ENCODE peak calls at places on chromosomes 3 and 15, in six cellular contexts. One of them, this sample, is unnamed.

GRCh38 chr15:31457161-31457560 is 130.5 kb downstream of the KLF13 start:
- DNase-seq in upper lobe of right lung: peak; percentile 6
- DNase-seq in CD4-positive, alpha-beta memory T cell: no peak
- DNase-seq in CD4-positive, alpha-beta T cell: no peak
- DNase-seq in Peyer's patch: no peak
- DNase-seq in stomach: no peak
- DNase-seq in this sample: no peak

GRCh38 chr3:99781761-99782160 is 35.9 kb upstream of the CMSS1 start:
- DNase-seq in upper lobe of right lung: no peak
- DNase-seq in CD4-positive, alpha-beta memory T cell: no peak
- DNase-seq in CD4-positive, alpha-beta T cell: no peak
- DNase-seq in Peyer's patch: no peak
- DNase-seq in stomach: no peak
- DNase-seq in this sample: no peak

GRCh38 chr3:24678441-24678865 is 183.8 kb upstream of the THRB start:
- DNase-seq in upper lobe of right lung: no peak
- DNase-seq in CD4-positive, alpha-beta memory T cell: no peak
- DNase-seq in CD4-positive, alpha-beta T cell: no peak
- DNase-seq in Peyer's patch: no peak
- DNase-seq in stomach: no peak
- DNase-seq in this sample: no peak

GRCh38 chr15:69074011-69074842 is 59.7 kb downstream of the NOX5 start:
- DNase-seq in upper lobe of right lung: peak; percentile 80
- DNase-seq in CD4-positive, alpha-beta memory T cell: no peak
- DNase-seq in CD4-positive, alpha-beta T cell: no peak
- DNase-seq in Peyer's patch: no peak
- DNase-seq in stomach: peak; percentile 71
- DNase-seq in this sample: no peak

GRCh38 chr3:61857297-61857696 is 295.9 kb downstream of the PTPRG start:
- DNase-seq in upper lobe of right lung: no peak
- DNase-seq in CD4-positive, alpha-beta memory T cell: no peak
- DNase-seq in CD4-positive, alpha-beta T cell: no peak
- DNase-seq in Peyer's patch: no peak
- DNase-seq in stomach: no peak
- DNase-seq in this sample: no peak

GRCh38 chr3:196821806-196822355 is 45.8 kb upstream of the SENP5 start:
- DNase-seq in upper lobe of right lung: no peak
- DNase-seq in CD4-positive, alpha-beta memory T cell: no peak
- DNase-seq in CD4-positive, alpha-beta T cell: no peak
- DNase-seq in Peyer's patch: no peak
- DNase-seq in stomach: no peak
- DNase-seq in this sample: no peak

GRCh38 chr15:43318990-43319771 is 11.2 kb downstream of the LCMT2 start:
- DNase-seq in upper lobe of right lung: no peak
- DNase-seq in CD4-positive, alpha-beta memory T cell: no peak
- DNase-seq in CD4-positive, alpha-beta T cell: no peak
- DNase-seq in Peyer's patch: no peak
- DNase-seq in stomach: no peak
- DNase-seq in this sample: no peak

GRCh38 chr15:63791236-63791635 is 42.5 kb downstream of the HERC1 start:
- DNase-seq in upper lobe of right lung: no peak
- DNase-seq in CD4-positive, alpha-beta memory T cell: no peak
- DNase-seq in CD4-positive, alpha-beta T cell: no peak
- DNase-seq in Peyer's patch: no peak
- DNase-seq in stomach: no peak
- DNase-seq in this sample: no peak

GRCh38 chr3:101351834-101352233 is 31.5 kb upstream of the IMPG2 start:
- DNase-seq in upper lobe of right lung: no peak
- DNase-seq in CD4-positive, alpha-beta memory T cell: no peak
- DNase-seq in CD4-positive, alpha-beta T cell: no peak
- DNase-seq in Peyer's patch: no peak
- DNase-seq in stomach: no peak
- DNase-seq in this sample: no peak

GRCh38 chr3:99925584-99925983 is 107.9 kb downstream of the CMSS1 start:
- DNase-seq in upper lobe of right lung: peak; percentile 66
- DNase-seq in CD4-positive, alpha-beta memory T cell: no peak
- DNase-seq in CD4-positive, alpha-beta T cell: no peak
- DNase-seq in Peyer's patch: no peak
- DNase-seq in stomach: peak; percentile 30
- DNase-seq in this sample: no peak

GRCh38 chr3:15798533-15799245 is 910 bp upstream of the ANKRD28 start:
- DNase-seq in upper lobe of right lung: no peak
- DNase-seq in CD4-positive, alpha-beta memory T cell: no peak
- DNase-seq in CD4-positive, alpha-beta T cell: no peak
- DNase-seq in Peyer's patch: no peak
- DNase-seq in stomach: no peak
- DNase-seq in this sample: no peak

GRCh38 chr3:129525341-129525968 is 3.0 kb upstream of the RHO start:
- DNase-seq in upper lobe of right lung: no peak
- DNase-seq in CD4-positive, alpha-beta memory T cell: no peak
- DNase-seq in CD4-positive, alpha-beta T cell: no peak
- DNase-seq in Peyer's patch: no peak
- DNase-seq in stomach: no peak
- DNase-seq in this sample: no peak

GRCh38 chr3:187989458-187990153 is 164.4 kb upstream of the LPP start:
- DNase-seq in upper lobe of right lung: no peak
- DNase-seq in CD4-positive, alpha-beta memory T cell: no peak
- DNase-seq in CD4-positive, alpha-beta T cell: no peak
- DNase-seq in Peyer's patch: no peak
- DNase-seq in stomach: no peak
- DNase-seq in this sample: peak; percentile 81

GRCh38 chr15:51917493-51917892 is 54.1 kb downstream of the LEO1 start:
- DNase-seq in upper lobe of right lung: peak; percentile 65
- DNase-seq in CD4-positive, alpha-beta memory T cell: no peak
- DNase-seq in CD4-positive, alpha-beta T cell: no peak
- DNase-seq in Peyer's patch: no peak
- DNase-seq in stomach: no peak
- DNase-seq in this sample: no peak

GRCh38 chr3:10232138-10232537 is 16.1 kb upstream of the TATDN2 start:
- DNase-seq in upper lobe of right lung: no peak
- DNase-seq in CD4-positive, alpha-beta memory T cell: no peak
- DNase-seq in CD4-positive, alpha-beta T cell: no peak
- DNase-seq in Peyer's patch: no peak
- DNase-seq in stomach: no peak
- DNase-seq in this sample: no peak

GRCh38 chr15:101614001-101614585 is 38.1 kb downstream of the TM2D3 start:
- DNase-seq in upper lobe of right lung: no peak
- DNase-seq in CD4-positive, alpha-beta memory T cell: no peak
- DNase-seq in CD4-positive, alpha-beta T cell: no peak
- DNase-seq in Peyer's patch: no peak
- DNase-seq in stomach: no peak
- DNase-seq in this sample: no peak

GRCh38 chr3:124202754-124203153 is 210.8 kb upstream of the ROPN1 start:
- DNase-seq in upper lobe of right lung: no peak
- DNase-seq in CD4-positive, alpha-beta memory T cell: no peak
- DNase-seq in CD4-positive, alpha-beta T cell: no peak
- DNase-seq in Peyer's patch: no peak
- DNase-seq in stomach: no peak
- DNase-seq in this sample: no peak

GRCh38 chr15:39610665-39611064 is 29.8 kb downstream of the THBS1 start:
- DNase-seq in upper lobe of right lung: no peak
- DNase-seq in CD4-positive, alpha-beta memory T cell: no peak
- DNase-seq in CD4-positive, alpha-beta T cell: no peak
- DNase-seq in Peyer's patch: no peak
- DNase-seq in stomach: no peak
- DNase-seq in this sample: no peak

GRCh38 chr3:161893972-161894371 is 397.4 kb downstream of the OTOL1 start:
- DNase-seq in upper lobe of right lung: no peak
- DNase-seq in CD4-positive, alpha-beta memory T cell: no peak
- DNase-seq in CD4-positive, alpha-beta T cell: no peak
- DNase-seq in Peyer's patch: no peak
- DNase-seq in stomach: no peak
- DNase-seq in this sample: no peak

GRCh38 chr15:59746777-59747176 is 57.7 kb upstream of the BNIP2 start:
- DNase-seq in upper lobe of right lung: no peak
- DNase-seq in CD4-positive, alpha-beta memory T cell: no peak
- DNase-seq in CD4-positive, alpha-beta T cell: no peak
- DNase-seq in Peyer's patch: no peak
- DNase-seq in stomach: no peak
- DNase-seq in this sample: no peak

GRCh38 chr15:68278345-68279217 is 1.0 kb downstream of the FEM1B start:
- DNase-seq in upper lobe of right lung: no peak
- DNase-seq in CD4-positive, alpha-beta memory T cell: no peak
- DNase-seq in CD4-positive, alpha-beta T cell: no peak
- DNase-seq in Peyer's patch: peak; percentile 67
- DNase-seq in stomach: no peak
- DNase-seq in this sample: no peak

GRCh38 chr15:65189102-65189740 is 4.1 kb upstream of the CLPX start:
- DNase-seq in upper lobe of right lung: no peak
- DNase-seq in CD4-positive, alpha-beta memory T cell: no peak
- DNase-seq in CD4-positive, alpha-beta T cell: no peak
- DNase-seq in Peyer's patch: no peak
- DNase-seq in stomach: no peak
- DNase-seq in this sample: no peak

GRCh38 chr3:188940213-188940914 is 231.4 kb upstream of the TPRG1 start:
- DNase-seq in upper lobe of right lung: no peak
- DNase-seq in CD4-positive, alpha-beta memory T cell: no peak
- DNase-seq in CD4-positive, alpha-beta T cell: no peak
- DNase-seq in Peyer's patch: no peak
- DNase-seq in stomach: no peak
- DNase-seq in this sample: no peak

GRCh38 chr3:194134757-194135515 is 1.0 kb upstream of the HES1 start:
- DNase-seq in upper lobe of right lung: peak; percentile 96
- DNase-seq in CD4-positive, alpha-beta memory T cell: peak; percentile 81
- DNase-seq in CD4-positive, alpha-beta T cell: peak; percentile 75
- DNase-seq in Peyer's patch: peak; percentile 81
- DNase-seq in stomach: peak; percentile 93
- DNase-seq in this sample: no peak

GRCh38 chr15:72936691-72937679 is 115.3 kb upstream of the NEO1 start:
- DNase-seq in upper lobe of right lung: no peak
- DNase-seq in CD4-positive, alpha-beta memory T cell: no peak
- DNase-seq in CD4-positive, alpha-beta T cell: no peak
- DNase-seq in Peyer's patch: no peak
- DNase-seq in stomach: no peak
- DNase-seq in this sample: no peak

GRCh38 chr3:159898147-159898546 is 90.5 kb upstream of the IL12A start:
- DNase-seq in upper lobe of right lung: no peak
- DNase-seq in CD4-positive, alpha-beta memory T cell: no peak
- DNase-seq in CD4-positive, alpha-beta T cell: no peak
- DNase-seq in Peyer's patch: no peak
- DNase-seq in stomach: no peak
- DNase-seq in this sample: no peak

GRCh38 chr3:55341502-55342031 is 145.5 kb downstream of the WNT5A start:
- DNase-seq in upper lobe of right lung: no peak
- DNase-seq in CD4-positive, alpha-beta memory T cell: no peak
- DNase-seq in CD4-positive, alpha-beta T cell: no peak
- DNase-seq in Peyer's patch: no peak
- DNase-seq in stomach: no peak
- DNase-seq in this sample: no peak

DNA sequence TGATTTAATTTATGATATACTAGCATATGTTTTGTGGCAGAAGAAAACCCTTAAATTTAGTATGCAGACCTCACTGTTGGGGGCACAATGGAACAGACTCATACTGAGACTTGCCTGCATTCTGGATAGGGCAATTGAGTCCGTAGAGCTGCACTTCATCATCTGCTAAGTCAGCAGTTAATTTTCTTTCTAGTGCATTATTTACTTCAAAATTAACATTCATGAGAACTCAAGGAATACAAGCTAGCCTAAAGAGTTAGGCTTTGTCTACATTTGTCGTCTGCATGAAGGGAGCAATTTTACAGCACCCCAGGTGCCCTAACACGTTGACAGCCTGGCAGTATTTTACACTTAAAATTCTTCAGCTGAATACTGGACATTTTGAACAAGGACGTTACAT is 345.5 kb downstream of the CHL1 start:
- DNase-seq in upper lobe of right lung: no peak
- DNase-seq in CD4-positive, alpha-beta memory T cell: no peak
- DNase-seq in CD4-positive, alpha-beta T cell: no peak
- DNase-seq in Peyer's patch: no peak
- DNase-seq in stomach: no peak
- DNase-seq in this sample: no peak
- H3K9me3 ChIP-seq in upper lobe of right lung: no peaks in the 10 kb centered on the region
- H3K9me3 ChIP-seq in CD4-positive, alpha-beta memory T cell: no peaks in the 10 kb centered on the region
- H3K9me3 ChIP-seq in CD4-positive, alpha-beta T cell: no peaks in the 10 kb centered on the region
- H3K9me3 ChIP-seq in Peyer's patch: no peaks in the 10 kb centered on the region
- H3K9me3 ChIP-seq in stomach: no peaks in the 10 kb centered on the region
- H3K9me3 ChIP-seq in this sample: peaks cover 7% of the 10 kb centered on the region

DNA sequence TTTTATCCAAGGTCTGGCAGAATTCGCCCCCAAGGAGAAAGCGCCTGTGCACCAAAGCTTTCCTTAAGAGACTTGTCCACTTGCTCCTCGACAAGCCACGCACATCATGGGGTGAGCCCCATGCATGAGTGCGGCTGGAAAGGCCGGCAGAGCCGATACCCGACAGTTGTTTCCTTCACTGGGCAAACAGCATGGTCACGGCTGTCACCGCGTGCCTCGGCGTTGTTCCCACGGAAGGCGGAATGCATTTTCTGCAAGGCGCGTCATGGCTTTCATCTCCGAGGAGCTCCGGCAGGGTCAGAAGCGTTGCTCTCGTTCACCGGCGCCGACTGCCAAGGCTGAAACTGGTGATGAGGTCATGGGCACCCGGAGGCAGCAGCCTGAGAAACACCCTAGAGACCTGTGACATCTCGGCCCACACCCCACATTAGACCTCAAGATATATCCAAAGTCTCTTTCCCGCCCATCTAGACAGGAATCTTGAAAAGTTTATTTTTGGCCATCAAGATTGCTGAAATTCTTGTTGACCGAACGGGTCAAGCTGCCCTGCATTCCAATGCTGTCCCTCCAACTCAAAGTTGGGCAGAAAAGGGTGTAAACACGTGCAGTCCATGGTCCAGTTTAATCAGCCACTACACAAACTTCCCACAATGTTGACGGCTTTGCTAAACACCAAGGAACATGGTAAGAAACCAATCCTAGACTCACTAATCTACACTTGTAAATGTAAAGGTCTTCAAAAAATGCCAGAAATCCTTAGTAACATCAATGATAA is 604 bp upstream of the TJP1 start:
- DNase-seq in upper lobe of right lung: peak; percentile 84
- DNase-seq in CD4-positive, alpha-beta memory T cell: no peak
- DNase-seq in CD4-positive, alpha-beta T cell: no peak
- DNase-seq in Peyer's patch: no peak
- DNase-seq in stomach: peak; percentile 72
- DNase-seq in this sample: no peak
- H3K27me3 ChIP-seq in upper lobe of right lung: no peaks in the 10 kb centered on the region
- H3K27me3 ChIP-seq in CD4-positive, alpha-beta memory T cell: peaks cover 28% of the 10 kb centered on the region
- H3K27me3 ChIP-seq in CD4-positive, alpha-beta T cell: peaks cover 68% of the 10 kb centered on the region
- H3K27me3 ChIP-seq in Peyer's patch: no peaks in the 10 kb centered on the region
- H3K27me3 ChIP-seq in stomach: peaks cover 10% of the 10 kb centered on the region
- H3K27me3 ChIP-seq in this sample: no peaks in the 10 kb centered on the region

DNA sequence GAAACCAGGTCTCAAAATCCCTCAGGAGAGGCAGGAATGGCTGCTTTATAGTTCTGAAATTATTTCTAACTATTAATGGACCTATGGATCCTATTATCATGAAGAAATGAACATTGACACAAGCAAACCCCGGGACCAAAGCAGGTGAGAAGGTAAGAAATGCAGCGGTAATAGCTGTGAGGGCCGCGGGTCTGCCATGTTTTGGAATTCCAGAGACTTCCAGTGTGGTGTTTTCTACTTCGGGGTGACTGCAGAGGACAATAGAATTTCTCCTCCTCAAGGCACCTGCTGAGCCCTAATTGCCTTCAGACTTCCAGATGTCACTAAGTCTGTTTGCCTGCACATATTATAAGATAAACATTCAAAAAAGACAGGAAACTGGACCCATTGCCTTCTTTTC is 437.4 kb downstream of the GABRG3 start:
- DNase-seq in upper lobe of right lung: no peak
- DNase-seq in CD4-positive, alpha-beta memory T cell: no peak
- DNase-seq in CD4-positive, alpha-beta T cell: no peak
- DNase-seq in Peyer's patch: no peak
- DNase-seq in stomach: no peak
- DNase-seq in this sample: no peak
- H3K9me3 ChIP-seq in upper lobe of right lung: no peaks in the 10 kb centered on the region
- H3K9me3 ChIP-seq in CD4-positive, alpha-beta memory T cell: no peaks in the 10 kb centered on the region
- H3K9me3 ChIP-seq in CD4-positive, alpha-beta T cell: no peaks in the 10 kb centered on the region
- H3K9me3 ChIP-seq in Peyer's patch: no peaks in the 10 kb centered on the region
- H3K9me3 ChIP-seq in stomach: no peaks in the 10 kb centered on the region
- H3K9me3 ChIP-seq in this sample: peaks cover 4% of the 10 kb centered on the region

GRCh38 chr3:14620512-14620911 is 31.1 kb upstream of the CCDC174 start:
- DNase-seq in upper lobe of right lung: no peak
- DNase-seq in CD4-positive, alpha-beta memory T cell: no peak
- DNase-seq in CD4-positive, alpha-beta T cell: no peak
- DNase-seq in Peyer's patch: no peak
- DNase-seq in stomach: no peak
- DNase-seq in this sample: no peak
- H3K27me3 ChIP-seq in upper lobe of right lung: no peaks in the 10 kb centered on the region
- H3K27me3 ChIP-seq in CD4-positive, alpha-beta memory T cell: no peaks in the 10 kb centered on the region
- H3K27me3 ChIP-seq in CD4-positive, alpha-beta T cell: peaks cover 4% of the 10 kb centered on the region
- H3K27me3 ChIP-seq in Peyer's patch: no peaks in the 10 kb centered on the region
- H3K27me3 ChIP-seq in stomach: no peaks in the 10 kb centered on the region
- H3K27me3 ChIP-seq in this sample: no peaks in the 10 kb centered on the region